ENCODE peak calls at places on chromosomes 4 and X, in seven cellular contexts. U is pons; Q is fibroblast of mammary gland; I is CD8-positive, alpha-beta T cell; Y is aorta; H is amygdala; A is epithelial cell of esophagus. E is an unnamed sample.

GRCh38 chr4:131001371-131001770 is 1905.4 kb downstream of the C4orf33 start:
- DNase-seq in U (no peak), Q (no peak), I (no peak), Y (no peak), H (no peak), A (peak), E (no peak)

GRCh38 chrX:136064661-136065043 is 79.4 kb downstream of the SLC9A6 start:
- DNase-seq in U (no peak), Q (no peak), I (no peak), Y (no peak), H (no peak), A (peak), E (no peak)

GRCh38 chrX:581066-581465 is 49.5 kb upstream of the SHOX start:
- DNase-seq in U (no peak), Q (no peak), I (no peak), Y (no peak), H (no peak), A (no peak), E (no peak)

GRCh38 chr4:137310156-137310555 is 222.1 kb downstream of the PCDH18 start:
- DNase-seq in U (no peak), Q (peak), I (no peak), Y (no peak), H (no peak), A (no peak), E (no peak)

GRCh38 chr4:69321153-69321729 is 41.0 kb downstream of the UGT2B28 start:
- DNase-seq in U (no peak), Q (no peak), I (no peak), Y (no peak), H (no peak), A (peak), E (peak)

GRCh38 chr4:11487876-11488545 is 59.3 kb upstream of the HS3ST1 start:
- DNase-seq in U (no peak), Q (peak), I (no peak), Y (no peak), H (no peak), A (peak), E (peak)

GRCh38 chr4:789571-790465 is 36.1 kb downstream of the CPLX1 start:
- DNase-seq in U (no peak), Q (no peak), I (no peak), Y (peak), H (no peak), A (no peak), E (no peak)

GRCh38 chr4:151766691-151767090 is 5.9 kb upstream of the GATB start:
- DNase-seq in U (no peak), Q (no peak), I (no peak), Y (no peak), H (no peak), A (peak), E (no peak)

GRCh38 chr4:2263701-2264321 is 1.9 kb upstream of the MXD4 start:
- DNase-seq in U (no peak), Q (no peak), I (no peak), Y (peak), H (no peak), A (no peak), E (no peak)

GRCh38 chrX:10897768-10898167 is 213.4 kb upstream of the HCCS start:
- DNase-seq in U (no peak), Q (no peak), I (no peak), Y (no peak), H (no peak), A (no peak), E (no peak)

GRCh38 chrX:54447461-54447860 is 7.3 kb downstream of the TSR2 start:
- DNase-seq in U (no peak), Q (peak), I (no peak), Y (no peak), H (no peak), A (peak), E (no peak)

GRCh38 chrX:1386338-1387127 is 5.4 kb downstream of the SLC25A6 start:
- DNase-seq in U (no peak), Q (no peak), I (no peak), Y (peak), H (no peak), A (no peak), E (no peak)

GRCh38 chr4:18227880-18228279 is 206.3 kb upstream of the LCORL start:
- DNase-seq in U (no peak), Q (no peak), I (no peak), Y (no peak), H (no peak), A (no peak), E (no peak)

GRCh38 chr4:100075486-100076270 is 114.6 kb downstream of the DDIT4L start:
- DNase-seq in U (no peak), Q (no peak), I (no peak), Y (no peak), H (no peak), A (peak), E (no peak)

GRCh38 chr4:101527186-101527585 is 179.9 kb upstream of the PPP3CA start:
- DNase-seq in U (no peak), Q (no peak), I (no peak), Y (no peak), H (no peak), A (peak), E (no peak)

GRCh38 chr4:168162604-168163003 is 70.3 kb downstream of the ANXA10 start:
- DNase-seq in U (no peak), Q (peak), I (no peak), Y (no peak), H (no peak), A (peak), E (no peak)

GRCh38 chr4:37446016-37446415 is 201.5 kb downstream of the NWD2 start:
- DNase-seq in U (no peak), Q (no peak), I (no peak), Y (no peak), H (no peak), A (no peak), E (no peak)

GRCh38 chrX:154458954-154459829 is 1.1 kb downstream of the PLXNA3 start:
- DNase-seq in U (no peak), Q (no peak), I (no peak), Y (no peak), H (peak), A (peak), E (no peak)

GRCh38 chrX:131845201-131845600 is 177.9 kb upstream of the STK26 start:
- DNase-seq in U (no peak), Q (no peak), I (no peak), Y (no peak), H (no peak), A (no peak), E (no peak)

GRCh38 chr4:30461218-30461617 is 259.0 kb upstream of the PCDH7 start:
- DNase-seq in U (no peak), Q (no peak), I (no peak), Y (no peak), H (no peak), A (no peak), E (no peak)

GRCh38 chr4:164949448-164950118 is 27.9 kb downstream of the TRIM61 start:
- DNase-seq in U (peak), Q (peak), I (no peak), Y (no peak), H (no peak), A (no peak), E (no peak)

GRCh38 chr4:13980317-13980716 is 352.8 kb upstream of the BOD1L1 start:
- DNase-seq in U (peak), Q (peak), I (no peak), Y (no peak), H (no peak), A (peak), E (no peak)

GRCh38 chrX:9341305-9342201 is 123.3 kb upstream of the TBL1X start:
- DNase-seq in U (peak), Q (peak), I (no peak), Y (peak), H (peak), A (no peak), E (no peak)

GRCh38 chr4:1478766-1479355 is 72.6 kb upstream of the NKX1-1 start:
- DNase-seq in U (no peak), Q (no peak), I (no peak), Y (no peak), H (no peak), A (no peak), E (no peak)

GRCh38 chrX:21926527-21927278 is 13.8 kb upstream of the SMS start:
- DNase-seq in U (no peak), Q (peak), I (no peak), Y (no peak), H (no peak), A (peak), E (no peak)

GRCh38 chr4:71202703-71203102 is 136.1 kb upstream of the SLC4A4 start:
- DNase-seq in U (no peak), Q (no peak), I (no peak), Y (no peak), H (no peak), A (no peak), E (no peak)

GRCh38 chr4:99144070-99144469 is at the start of gene ADH4:
- DNase-seq in U (no peak), Q (peak), I (no peak), Y (no peak), H (no peak), A (peak), E (no peak)

GRCh38 chrX:1360171-1360570 is 23.6 kb downstream of the IL3RA start:
- DNase-seq in U (no peak), Q (no peak), I (no peak), Y (no peak), H (no peak), A (no peak), E (no peak)

GRCh38 chrX:150465326-150465725 is 102.2 kb downstream of the MAMLD1 start:
- DNase-seq in U (peak), Q (no peak), I (no peak), Y (no peak), H (peak), A (no peak), E (no peak)

GRCh38 chr4:3252831-3253641 is 4.1 kb downstream of the MSANTD1 start:
- DNase-seq in U (no peak), Q (no peak), I (no peak), Y (peak), H (no peak), A (no peak), E (no peak)

GRCh38 chrX:115941388-115941787 is 229.2 kb upstream of the AGTR2 start:
- DNase-seq in U (no peak), Q (no peak), I (no peak), Y (no peak), H (no peak), A (no peak), E (no peak)

GRCh38 chr4:2962099-2962455 is 1.1 kb downstream of the NOP14 start:
- DNase-seq in U (no peak), Q (no peak), I (no peak), Y (no peak), H (no peak), A (no peak), E (no peak)

GRCh38 chr4:11495291-11495690 is 66.6 kb upstream of the HS3ST1 start:
- DNase-seq in U (no peak), Q (peak), I (no peak), Y (no peak), H (no peak), A (no peak), E (no peak)